ENCODE peak calls at places on chromosomes 4 and X, in five cellular contexts. J is stimulated activated CD4-positive, alpha-beta T cell treated with anti-CD3 and anti-CD28 coated beads, Interleukin-2, amount 100 ng/mL, for 48 hours; W is NCI-H1930; H is central memory CD8-positive, alpha-beta T cell; O is left kidney. T is an unnamed sample.

GRCh38 chr4:86243750-86244149 is 116.1 kb downstream of the MAPK10 start:
- DNase-seq in O (no peak), W (no peak), H (no peak), J (no peak), T (no peak)

GRCh38 chrX:35722128-35722527 is 76.0 kb upstream of the MAGEB16 start:
- DNase-seq in J (no peak), H (no peak), W (no peak), O (no peak), T (no peak)

GRCh38 chr4:123350191-123350544 is 46.4 kb upstream of the SPRY1 start:
- DNase-seq in W (no peak), O (peak; percentile 76), H (no peak), J (no peak), T (peak; percentile 82)

GRCh38 chrX:13692771-13693231 is 3.9 kb downstream of the RAB9A start:
- DNase-seq in J (no peak), H (no peak), O (no peak), W (no peak), T (no peak)

GRCh38 chr4:36067116-36067515 is 177.2 kb downstream of the ARAP2 start:
- DNase-seq in J (no peak), H (no peak), O (no peak), W (no peak), T (no peak)

GRCh38 chr4:177485528-177485927 is 43.3 kb upstream of the AGA start:
- DNase-seq in O (no peak), J (no peak), H (no peak), W (no peak), T (no peak)

GRCh38 chr4:104017213-104017612 is 297.4 kb upstream of the TACR3 start:
- DNase-seq in W (no peak), J (no peak), H (no peak), O (no peak), T (no peak)

GRCh38 chrX:7689791-7690412 is 153.1 kb upstream of the VCX start:
- DNase-seq in O (no peak), J (no peak), W (peak; percentile 58), H (no peak), T (no peak)

GRCh38 chr4:2802618-2803531 is 10.0 kb downstream of the SH3BP2 start:
- DNase-seq in J (no peak), W (no peak), H (no peak), O (no peak), T (no peak)

GRCh38 chr4:24850669-24851068 is 55.3 kb downstream of the SOD3 start:
- DNase-seq in J (no peak), W (no peak), H (no peak), O (no peak), T (peak; percentile 18)

GRCh38 chrX:15971696-15972095 is 117.1 kb upstream of the AP1S2 start:
- DNase-seq in O (no peak), J (no peak), W (no peak), H (no peak), T (no peak)

GRCh38 chr4:14650127-14650526 is 352.2 kb upstream of the CPEB2 start:
- DNase-seq in H (no peak), W (no peak), J (no peak), O (peak; percentile 50), T (no peak)

GRCh38 chrX:49029876-49030275 is 13.3 kb downstream of the TFE3 start:
- DNase-seq in J (no peak), W (no peak), O (no peak), H (no peak), T (peak; percentile 55)

GRCh38 chrX:24334473-24334872 is 20.6 kb upstream of the SUPT20HL2 start:
- DNase-seq in H (no peak), W (no peak), J (no peak), O (no peak), T (peak; percentile 25)

GRCh38 chrX:41381685-41382084 is 47.7 kb downstream of the DDX3X start:
- DNase-seq in J (no peak), W (no peak), O (no peak), H (no peak), T (peak; percentile 67)

GRCh38 chrX:130091976-130092522 is 18.2 kb downstream of the ELF4 start:
- DNase-seq in W (no peak), H (peak; percentile 58), O (peak; percentile 46), J (peak; percentile 63), T (peak; percentile 32)

GRCh38 chr4:126533176-126533575 is 1099.6 kb upstream of the INTU start:
- DNase-seq in J (no peak), O (no peak), W (no peak), H (no peak), T (no peak)

GRCh38 chrX:123499787-123500186 is 233.1 kb downstream of the THOC2 start:
- DNase-seq in H (no peak), O (no peak), J (no peak), W (no peak), T (no peak)

GRCh38 chrX:131199086-131199485 is 90.0 kb downstream of the IGSF1 start:
- DNase-seq in J (no peak), H (no peak), O (peak; percentile 38), W (no peak), T (peak; percentile 10)

GRCh38 chrX:107025538-107025937 is 25.5 kb upstream of the MORC4 start:
- DNase-seq in W (no peak), J (no peak), H (no peak), O (peak; percentile 49), T (peak; percentile 39)

GRCh38 chrX:131938749-131939148 is 84.4 kb upstream of the STK26 start:
- DNase-seq in O (no peak), H (no peak), W (no peak), J (no peak), T (no peak)

GRCh38 chr4:107183155-107183774 is 147.2 kb upstream of the DKK2 start:
- DNase-seq in O (peak; percentile 83), H (no peak), J (no peak), W (peak; percentile 46), T (peak; percentile 81)

GRCh38 chr4:154528866-154529265 is 21.3 kb downstream of the PLRG1 start:
- DNase-seq in H (no peak), J (no peak), O (no peak), W (no peak), T (no peak)

GRCh38 chr4:129344058-129344457 is 248.1 kb downstream of the C4orf33 start:
- DNase-seq in J (peak; percentile 0), O (peak; percentile 67), H (no peak), W (no peak), T (peak; percentile 61)

GRCh38 chrX:150683536-150684146 is 9.6 kb upstream of the MTMR1 start:
- DNase-seq in J (peak; percentile 5), H (no peak), W (peak; percentile 14), O (peak; percentile 31), T (peak; percentile 49)

GRCh38 chr4:3073158-3074077 is 920 bp downstream of the HTT-AS start:
- DNase-seq in O (peak; percentile 65), W (no peak), J (no peak), H (no peak), T (no peak)

GRCh38 chr4:102574317-102574716 is 73.2 kb downstream of the NFKB1 start:
- DNase-seq in W (no peak), O (no peak), H (no peak), J (no peak), T (no peak)